ENCODE peak calls at places on chromosome 2, in four cellular contexts. B is IMR-90, Z is fibroblast of the aortic adventitia, E is fibroblast of villous mesenchyme. A is an unnamed sample.

GRCh38 chr2:3170792-3171455 is 206.7 kb downstream of the EIPR1 start:
- DNase-seq in E (no peak), B (no peak), Z (no peak), A (no peak)

GRCh38 chr2:237729681-237730475 is 68.7 kb upstream of the RBM44 start:
- DNase-seq in Z (no peak), B (no peak), E (no peak), A (no peak)

GRCh38 chr2:44126106-44126797 is 42.4 kb upstream of the PPM1B start:
- DNase-seq in B (no peak), Z (no peak), E (peak; percentile 39), A (no peak)

GRCh38 chr2:152012697-152013096 is 86.1 kb downstream of the CACNB4 start:
- DNase-seq in E (no peak), Z (no peak), B (peak; percentile 42), A (no peak)

GRCh38 chr2:234905547-234906260 is 46.1 kb upstream of the SH3BP4 start:
- DNase-seq in E (peak; percentile 25), Z (peak; percentile 51), B (peak; percentile 57), A (peak; percentile 31)

GRCh38 chr2:209388416-209389037 is 35.3 kb upstream of the MAP2 start:
- DNase-seq in Z (peak; percentile 23), E (no peak), B (no peak), A (peak; percentile 39)

GRCh38 chr2:48209214-48209885 is 303.1 kb upstream of the FBXO11 start:
- DNase-seq in Z (peak; percentile 62), E (peak; percentile 37), B (peak; percentile 52), A (peak; percentile 46)

GRCh38 chr2:146143971-146144370 is 1624.1 kb upstream of the ZEB2 start:
- DNase-seq in B (peak; percentile 33), E (peak; percentile 64), Z (no peak), A (peak; percentile 61)

GRCh38 chr2:5472673-5473072 is 219.5 kb upstream of the SOX11 start:
- DNase-seq in B (no peak), Z (no peak), E (no peak), A (no peak)

GRCh38 chr2:120238728-120239487 is 13.7 kb upstream of the RALB start:
- DNase-seq in E (peak; percentile 43), Z (peak; percentile 80), B (peak; percentile 83), A (peak; percentile 56)

GRCh38 chr2:240458044-240458899 is 22.8 kb downstream of the GPC1 start:
- DNase-seq in E (no peak), B (no peak), Z (no peak), A (no peak)

GRCh38 chr2:18178736-18179349 is 300.4 kb downstream of the KCNS3 start:
- DNase-seq in E (peak; percentile 68), Z (peak; percentile 56), B (peak; percentile 38), A (peak; percentile 81)

GRCh38 chr2:36277876-36278523 is 77.6 kb upstream of the CRIM1 start:
- DNase-seq in B (peak; percentile 25), Z (no peak), E (no peak), A (no peak)

GRCh38 chr2:189783451-189783926 is 650 bp downstream of the ORMDL1 start:
- DNase-seq in Z (peak; percentile 45), E (peak; percentile 54), B (peak; percentile 49), A (peak; percentile 60)

GRCh38 chr2:194698012-194698411 is 959.0 kb upstream of the SLC39A10 start:
- DNase-seq in Z (no peak), B (no peak), E (no peak), A (no peak)

GRCh38 chr2:167181134-167181533 is 292.9 kb downstream of the XIRP2 start:
- DNase-seq in E (no peak), Z (peak; percentile 72), B (peak; percentile 79), A (peak; percentile 48)

GRCh38 chr2:48229063-48229462 is 300.9 kb upstream of the STON1 start:
- DNase-seq in E (no peak), B (no peak), Z (no peak), A (no peak)

GRCh38 chr2:199692489-199692888 is 158.5 kb downstream of the FTCDNL1 start:
- DNase-seq in Z (no peak), E (peak; percentile 4), B (no peak), A (peak; percentile 1)

DNA sequence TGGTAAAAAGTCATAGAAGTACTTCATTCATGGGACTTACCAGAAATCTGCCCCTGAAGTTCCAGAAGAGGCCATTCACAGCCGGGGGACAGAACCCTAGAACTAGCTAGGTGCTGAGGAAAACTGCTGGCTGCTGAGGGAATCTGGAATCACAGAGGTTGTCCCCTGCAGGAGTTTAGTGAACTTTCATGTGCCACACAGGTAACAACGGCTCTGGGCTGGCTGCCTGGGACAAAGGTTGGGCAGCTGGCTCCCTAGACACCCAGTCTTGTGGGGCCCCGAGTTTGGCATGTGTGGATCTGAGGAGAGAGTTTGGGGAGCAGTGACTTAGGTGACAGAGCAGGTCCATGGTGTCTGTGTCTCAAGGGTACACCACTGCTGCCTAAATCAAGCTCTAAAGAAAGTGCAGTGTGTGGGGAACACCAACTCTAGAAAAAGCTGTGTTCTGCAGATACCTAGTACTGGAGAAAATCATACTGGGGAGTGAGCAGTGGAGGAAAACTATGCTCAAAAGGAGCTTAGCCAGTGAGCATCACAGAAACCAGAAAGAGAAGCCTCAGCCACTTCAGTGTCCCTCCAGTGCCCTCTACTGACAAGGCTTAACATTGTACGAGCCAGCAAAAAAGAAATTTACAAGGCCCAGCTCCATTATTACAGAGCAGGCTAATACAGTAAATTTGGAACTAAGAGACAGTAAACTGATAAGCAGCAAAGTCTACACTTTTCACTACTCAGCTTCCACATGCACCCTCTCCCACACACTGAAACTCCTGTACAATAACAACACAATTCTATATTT is 15.2 kb downstream of the GALNT3 start:
- DNase-seq in E (no peak), Z (peak; percentile 22), B (no peak), A (no peak)
- TF ChIP-seq CTCF in E (peak; percentile 24), Z (peak; percentile 36), B (peak; percentile 34), A (peak; percentile 35)

DNA sequence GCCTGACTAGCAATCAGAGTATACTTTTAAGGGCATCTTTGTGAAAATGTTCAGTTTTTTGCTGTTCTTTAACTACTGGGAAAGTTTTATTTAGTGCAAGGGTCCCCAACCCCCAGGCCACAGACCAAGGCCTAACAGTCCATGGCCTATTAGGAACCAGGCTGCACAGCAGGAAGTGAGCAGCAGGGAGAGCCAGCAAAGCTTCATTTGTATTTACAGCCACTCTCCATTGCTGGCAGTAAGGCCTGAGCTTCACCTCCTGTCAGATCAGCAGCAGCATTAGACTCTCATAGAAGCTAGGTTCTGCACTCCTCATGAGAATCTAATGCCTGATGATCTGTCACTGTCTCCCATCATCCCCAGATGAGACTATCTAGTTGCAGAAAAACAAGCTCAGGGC is 17.1 kb upstream of the NR4A2 start:
- DNase-seq in Z (no peak), B (no peak), E (no peak), A (no peak)
- TF ChIP-seq CTCF in Z (no peak), B (no peak), E (no peak), A (no peak)

GRCh38 chr2:96816127-96816835 is at the start of gene CNNM3:
- DNase-seq in B (peak; percentile 88), Z (peak; percentile 84), E (peak; percentile 94), A (peak; percentile 94)
- TF ChIP-seq CTCF in B (peak; percentile 59), Z (peak; percentile 56), E (peak; percentile 52), A (peak; percentile 49)

DNA sequence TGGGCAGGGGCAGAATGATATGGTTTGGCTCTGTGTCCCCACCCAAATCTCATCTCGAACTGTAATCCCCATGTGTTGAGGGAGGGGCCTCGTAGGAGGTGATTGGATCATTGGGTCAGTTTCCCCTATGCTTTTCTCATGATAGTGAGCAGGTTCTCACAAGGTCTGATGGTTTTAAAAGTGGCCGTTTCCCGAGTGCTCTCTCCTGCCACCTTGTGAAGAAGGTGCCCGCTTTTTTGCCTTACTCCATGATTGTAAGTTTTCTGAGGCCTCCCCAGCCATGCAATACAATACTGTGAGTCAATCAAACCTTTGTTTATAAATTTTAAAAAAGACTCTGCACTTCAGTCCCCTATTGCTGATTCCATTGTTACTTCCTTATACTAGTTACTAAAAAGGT is 82.9 kb upstream of the CDKL4 start:
- DNase-seq in E (no peak), B (no peak), Z (no peak), A (no peak)
- TF ChIP-seq CTCF in E (no peak), B (no peak), Z (no peak), A (peak; percentile 19)